ENCODE peak calls at places on chromosomes 6 and 20, in five cellular contexts. J, D, Z, H and U are unnamed samples.

GRCh38 chr6:134447883-134448387 is 130.0 kb upstream of the SGK1 start:
- DNase-seq in J (peak; percentile 67), D (no peak), Z (no peak), H (no peak), U (no peak)

GRCh38 chr6:105174512-105174911 is 5.3 kb downstream of the POPDC3 start:
- DNase-seq in J (no peak), D (no peak), Z (no peak), H (no peak), U (no peak)

GRCh38 chr6:56420296-56420695 is 172.9 kb upstream of the COL21A1 start:
- DNase-seq in J (no peak), D (no peak), Z (no peak), H (no peak), U (no peak)

GRCh38 chr20:48875233-48875913 is 46.1 kb upstream of the ARFGEF2 start:
- DNase-seq in J (no peak), D (no peak), Z (no peak), H (no peak), U (no peak)

GRCh38 chr6:151240861-151241642 is 1.3 kb downstream of the AKAP12 start:
- DNase-seq in J (peak; percentile 87), D (no peak), Z (peak; percentile 75), H (peak; percentile 37), U (no peak)

GRCh38 chr6:44668391-44668930 is 281.0 kb downstream of the CDC5L start:
- DNase-seq in J (no peak), D (no peak), Z (no peak), H (no peak), U (no peak)

GRCh38 chr6:55694148-55694547 is 115.2 kb upstream of the HMGCLL1 start:
- DNase-seq in J (peak; percentile 82), D (no peak), Z (no peak), H (no peak), U (no peak)

GRCh38 chr20:17785007-17785406 is 85.2 kb downstream of the BANF2 start:
- DNase-seq in J (no peak), D (no peak), Z (peak; percentile 9), H (no peak), U (no peak)

GRCh38 chr20:52071136-52071535 is 120.4 kb downstream of the ZFP64 start:
- DNase-seq in J (no peak), D (no peak), Z (no peak), H (no peak), U (no peak)

GRCh38 chr20:10739575-10739974 is 65.8 kb upstream of the JAG1 start:
- DNase-seq in J (peak; percentile 38), D (no peak), Z (no peak), H (no peak), U (no peak)

GRCh38 chr20:60765821-60766403 is 486.1 kb upstream of the CDH4 start:
- DNase-seq in J (no peak), D (no peak), Z (no peak), H (no peak), U (no peak)

GRCh38 chr6:106256201-106256968 is 69.2 kb downstream of the ATG5 start:
- DNase-seq in J (no peak), D (no peak), Z (no peak), H (no peak), U (no peak)

GRCh38 chr6:134041093-134041492 is 11.3 kb downstream of the SLC2A12 start:
- DNase-seq in J (peak; percentile 65), D (no peak), Z (no peak), H (no peak), U (no peak)

GRCh38 chr6:153207041-153207440 is 76.0 kb upstream of the RGS17 start:
- DNase-seq in J (no peak), D (no peak), Z (no peak), H (no peak), U (no peak)

GRCh38 chr20:57061058-57061900 is 205.2 kb downstream of the BMP7 start:
- DNase-seq in J (peak; percentile 16), D (no peak), Z (no peak), H (no peak), U (no peak)

GRCh38 chr6:53282234-53282633 is 66.5 kb downstream of the ELOVL5 start:
- DNase-seq in J (no peak), D (no peak), Z (no peak), H (no peak), U (no peak)

GRCh38 chr6:169642455-169642854 is 59.4 kb downstream of the WDR27 start:
- DNase-seq in J (no peak), D (no peak), Z (no peak), H (no peak), U (no peak)

GRCh38 chr6:52507557-52508260 is 69.2 kb downstream of the TRAM2 start:
- DNase-seq in J (peak; percentile 88), D (no peak), Z (no peak), H (peak; percentile 69), U (no peak)

GRCh38 chr6:27575594-27576361 is 102.9 kb upstream of the ZNF184 start:
- DNase-seq in J (no peak), D (no peak), Z (no peak), H (no peak), U (no peak)

GRCh38 chr6:52162940-52163908 is 23.0 kb upstream of the IL17A start:
- DNase-seq in J (peak; percentile 8), D (peak; percentile 77), Z (no peak), H (no peak), U (no peak)

GRCh38 chr20:41643504-41643938 is 25.3 kb upstream of the CHD6 start:
- DNase-seq in J (peak; percentile 96), D (no peak), Z (no peak), H (no peak), U (no peak)

GRCh38 chr6:156618600-156619205 is 158.5 kb upstream of the ARID1B start:
- DNase-seq in J (no peak), D (no peak), Z (no peak), H (no peak), U (no peak)

GRCh38 chr20:63979549-63980316 is at the start of gene SAMD10:
- DNase-seq in J (peak; percentile 37), D (peak; percentile 67), Z (peak; percentile 69), H (peak; percentile 12), U (peak; percentile 55)

GRCh38 chr6:27250955-27251671 is 3.6 kb downstream of the PRSS16 start:
- DNase-seq in J (peak; percentile 63), D (peak; percentile 87), Z (no peak), H (no peak), U (peak; percentile 19)

GRCh38 chr20:11797161-11797560 is 120.5 kb upstream of the BTBD3 start:
- DNase-seq in J (no peak), D (no peak), Z (no peak), H (no peak), U (no peak)

GRCh38 chr6:158611039-158611438 is 33.5 kb downstream of the DYNLT1 start:
- DNase-seq in J (no peak), D (no peak), Z (no peak), H (no peak), U (no peak)

GRCh38 chr20:5786930-5787826 is 37.0 kb downstream of the SHLD1 start:
- DNase-seq in J (peak; percentile 83), D (no peak), Z (no peak), H (peak; percentile 42), U (no peak)

GRCh38 chr6:48973486-48973885 is 489.6 kb downstream of the MMUT start:
- DNase-seq in J (peak; percentile 42), D (no peak), Z (no peak), H (no peak), U (no peak)

GRCh38 chr20:61073376-61073775 is 178.7 kb upstream of the CDH4 start:
- DNase-seq in J (no peak), D (no peak), Z (no peak), H (no peak), U (no peak)

GRCh38 chr20:49798718-49799117 is 13.9 kb upstream of the SLC9A8 start:
- DNase-seq in J (no peak), D (no peak), Z (no peak), H (no peak), U (no peak)

GRCh38 chr6:116313377-116313776 is 33.6 kb upstream of the TSPYL1 start:
- DNase-seq in J (peak; percentile 21), D (no peak), Z (no peak), H (no peak), U (no peak)

GRCh38 chr6:16759646-16760535 is 1.4 kb downstream of the ATXN1 start:
- DNase-seq in J (peak; percentile 97), D (peak; percentile 82), Z (peak; percentile 95), H (peak; percentile 84), U (peak; percentile 49)

GRCh38 chr6:16762265-16762546 is 946 bp upstream of the ATXN1 start:
- DNase-seq in J (peak; percentile 24), D (no peak), Z (no peak), H (no peak), U (no peak)

GRCh38 chr6:16762547-16763477 is 1.6 kb upstream of the ATXN1 start:
- DNase-seq in J (peak; percentile 72), D (peak; percentile 81), Z (peak; percentile 61), H (no peak), U (peak; percentile 37)

GRCh38 chr6:16760536-16761468 is at the start of gene ATXN1:
- DNase-seq in J (peak; percentile 81), D (peak; percentile 44), Z (peak; percentile 78), H (peak; percentile 76), U (peak; percentile 48)

GRCh38 chr6:16761469-16762264 is 407 bp upstream of the ATXN1 start:
- DNase-seq in J (peak; percentile 95), D (peak; percentile 85), Z (peak; percentile 93), H (peak; percentile 74), U (peak; percentile 78)
- TF ChIP-seq CTCF in J (peak; percentile 16), D (peak; percentile 32), Z (peak; percentile 10), H (peak; percentile 47), U (peak; percentile 5)

DNA sequence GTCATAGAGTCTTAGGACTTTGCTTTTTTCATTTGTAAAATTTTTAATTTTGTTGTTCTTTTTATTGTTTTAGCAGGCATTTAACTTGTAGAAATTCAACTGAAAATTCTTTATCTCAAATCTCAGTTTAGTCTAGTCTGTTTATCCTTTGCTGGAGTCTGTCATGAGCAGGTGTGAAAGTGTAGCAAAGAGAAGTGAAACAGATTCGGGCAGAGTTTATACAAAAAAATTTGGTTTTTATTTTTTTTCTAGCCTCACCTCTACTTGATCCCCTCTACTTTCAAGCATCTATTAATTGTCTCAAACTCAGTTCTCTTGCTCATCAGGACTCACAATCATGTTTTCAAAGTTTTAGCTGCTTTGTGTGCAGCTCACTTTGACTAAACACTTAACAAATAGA is 655.2 kb downstream of the HDGFL1 start:
- DNase-seq in J (no peak), D (peak; percentile 46), Z (no peak), H (no peak), U (no peak)
- H3K9me3 ChIP-seq in J (no peaks in the 10 kb centered on the region), D (no peaks in the 10 kb centered on the region), Z (peaks cover 12% of the 10 kb centered on the region), H (no peaks in the 10 kb centered on the region), U (no peaks in the 10 kb centered on the region)

GRCh38 chr20:35992713-35993335 is 24.4 kb downstream of the CNBD2 start:
- DNase-seq in J (peak; percentile 72), D (peak; percentile 74), Z (no peak), H (peak; percentile 41), U (peak; percentile 13)

GRCh38 chr20:35991142-35991771 is 22.9 kb downstream of the CNBD2 start:
- DNase-seq in J (peak; percentile 54), D (peak; percentile 46), Z (no peak), H (peak; percentile 18), U (no peak)

DNA sequence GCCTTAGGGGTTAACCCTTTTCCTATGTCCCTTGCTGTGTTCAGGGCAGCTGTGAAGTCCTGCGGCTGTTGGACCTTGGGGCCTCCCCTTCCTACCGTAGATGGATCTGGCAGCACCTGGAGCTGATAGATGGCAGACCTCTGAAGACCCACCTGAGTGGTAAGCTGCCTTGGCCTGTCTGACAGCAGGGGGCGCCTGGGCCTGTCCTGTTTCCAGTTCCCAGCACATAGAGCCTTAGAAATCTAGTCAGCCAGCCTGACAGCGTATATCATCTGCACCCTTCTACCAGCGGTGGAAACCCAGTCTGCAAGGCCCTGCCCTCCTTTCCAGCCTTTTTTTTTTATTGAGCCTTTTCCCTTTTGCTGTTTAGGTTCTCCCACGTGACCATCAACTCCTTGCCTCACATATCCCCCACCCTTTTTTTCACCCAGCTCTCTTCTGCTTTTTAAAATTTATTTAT is 26.6 kb downstream of the CNBD2 start:
- DNase-seq in J (peak; percentile 89), D (peak; percentile 83), Z (peak; percentile 89), H (peak; percentile 83), U (peak; percentile 82)
- TF ChIP-seq CTCF in J (peak; percentile 98), D (peak; percentile 95), Z (peak; percentile 88), H (peak; percentile 88), U (peak; percentile 89)

GRCh38 chr6:88661136-88661535 is 302.3 kb downstream of the RNGTT start:
- DNase-seq in J (no peak), D (no peak), Z (no peak), H (no peak), U (no peak)
- H3K9me3 ChIP-seq in J (no peaks in the 10 kb centered on the region), D (no peaks in the 10 kb centered on the region), Z (peaks cover 3% of the 10 kb centered on the region), H (no peaks in the 10 kb centered on the region), U (peaks cover 48% of the 10 kb centered on the region)